ENCODE peak calls at places on chromosomes 3 and 15, in six cellular contexts. F is nucleus accumbens; X is kidney glomerular epithelial cell; K is stimulated activated CD8-positive, alpha-beta memory T cell treated with anti-CD3 and anti-CD28 coated beads, Interleukin-15, amount 100 ng/mL, for 24 hours; Q is T-helper 1 cell; S is activated CD4-positive, alpha-beta T cell treated with anti-CD3 and anti-CD28 coated beads for 36 hours. A is an unnamed sample.

GRCh38 chr15:53034767-53035245 is 244.7 kb upstream of the ONECUT1 start:
- DNase-seq in F (no peak), X (no peak), K (no peak), Q (no peak), S (no peak), A (no peak)

GRCh38 chr15:26891448-26891881 is 24.6 kb downstream of the GABRA5 start:
- DNase-seq in F (peak), X (peak), K (no peak), Q (no peak), S (peak), A (peak)

GRCh38 chr15:74400915-74401757 is 32.6 kb downstream of the SEMA7A start:
- DNase-seq in F (no peak), X (no peak), K (no peak), Q (no peak), S (peak), A (no peak)

GRCh38 chr15:60647246-60647645 is 168.3 kb upstream of the ICE2 start:
- DNase-seq in F (no peak), X (no peak), K (no peak), Q (no peak), S (no peak), A (no peak)

GRCh38 chr3:147699175-147699838 is 290.1 kb downstream of the ZIC1 start:
- DNase-seq in F (no peak), X (peak), K (no peak), Q (no peak), S (no peak), A (no peak)

GRCh38 chr3:112982710-112983109 is 7.8 kb upstream of the CD200R1 start:
- DNase-seq in F (no peak), X (no peak), K (no peak), Q (no peak), S (no peak), A (no peak)

GRCh38 chr3:50627407-50628051 is 10.6 kb downstream of the MAPKAPK3 start:
- DNase-seq in F (no peak), X (peak), K (no peak), Q (no peak), S (peak), A (peak)

GRCh38 chr15:39302936-39303335 is 277.9 kb upstream of the THBS1 start:
- DNase-seq in F (no peak), X (no peak), K (no peak), Q (no peak), S (no peak), A (no peak)

GRCh38 chr3:64150527-64151238 is 74.6 kb downstream of the PRICKLE2 start:
- DNase-seq in F (no peak), X (peak), K (no peak), Q (no peak), S (no peak), A (peak)

GRCh38 chr3:4583441-4583840 is 90.3 kb downstream of the ITPR1 start:
- DNase-seq in F (no peak), X (no peak), K (no peak), Q (no peak), S (no peak), A (no peak)

GRCh38 chr3:129016366-129016724 is 15.2 kb downstream of the EFCC1 start:
- DNase-seq in F (no peak), X (no peak), K (no peak), Q (peak), S (peak), A (no peak)

GRCh38 chr3:14138109-14138877 is 13.4 kb downstream of the TMEM43 start:
- DNase-seq in F (no peak), X (no peak), K (no peak), Q (no peak), S (no peak), A (no peak)

GRCh38 chr3:112739252-112739945 is 98.5 kb upstream of the CCDC80 start:
- DNase-seq in F (no peak), X (no peak), K (no peak), Q (no peak), S (no peak), A (peak)

GRCh38 chr3:185504636-185505035 is 5.8 kb upstream of the TMEM41A start:
- DNase-seq in F (no peak), X (no peak), K (no peak), Q (no peak), S (no peak), A (no peak)

GRCh38 chr15:37888356-37888755 is 46.1 kb upstream of the TMCO5A start:
- DNase-seq in F (no peak), X (peak), K (no peak), Q (no peak), S (no peak), A (no peak)

GRCh38 chr3:67291287-67292252 is 293.5 kb downstream of the KBTBD8 start:
- DNase-seq in F (no peak), X (no peak), K (no peak), Q (no peak), S (peak), A (no peak)

GRCh38 chr15:29449136-29449535 is 179.5 kb upstream of the NSMCE3 start:
- DNase-seq in F (no peak), X (peak), K (no peak), Q (no peak), S (peak), A (no peak)

GRCh38 chr3:133437391-133438093 is 37.7 kb downstream of the BFSP2 start:
- DNase-seq in F (no peak), X (peak), K (no peak), Q (no peak), S (no peak), A (no peak)

GRCh38 chr15:89085289-89085906 is 2.9 kb upstream of the ABHD2 start:
- DNase-seq in F (no peak), X (no peak), K (no peak), Q (no peak), S (no peak), A (no peak)